ENCODE peak calls at places on chromosome 3, in six cellular contexts. Z, F, W, I, Y and U are unnamed samples. For H3K4me1, the result is how much of the 10 kb centered on the place peaks cover.

GRCh38 chr3:183809209-183809608 is 16.2 kb downstream of the MAP6D1 start:
- DNase-seq in Z (no peak), F (no peak), W (no peak), I (no peak), Y (no peak), U (no peak)

GRCh38 chr3:37825744-37826143 is 35.9 kb upstream of the CTDSPL start:
- DNase-seq in Z (no peak), F (no peak), W (no peak), I (no peak), Y (no peak), U (no peak)

GRCh38 chr3:14471690-14472089 is 68.5 kb downstream of the GRIP2 start:
- DNase-seq in Z (no peak), F (no peak), W (no peak), I (no peak), Y (no peak), U (no peak)

GRCh38 chr3:195451373-195452000 is 8.7 kb upstream of the ACAP2 start:
- DNase-seq in Z (no peak), F (no peak), W (no peak), I (no peak), Y (no peak), U (no peak)

GRCh38 chr3:127629462-127630403 is 748 bp downstream of the PODXL2 start:
- DNase-seq in Z (no peak), F (peak), W (no peak), I (no peak), Y (no peak), U (peak)

GRCh38 chr3:195073866-195074860 is 196.8 kb downstream of the XXYLT1 start:
- DNase-seq in Z (no peak), F (peak), W (no peak), I (no peak), Y (peak), U (no peak)

GRCh38 chr3:153855772-153856171 is 265.4 kb upstream of the ARHGEF26 start:
- DNase-seq in Z (no peak), F (no peak), W (no peak), I (no peak), Y (no peak), U (no peak)

GRCh38 chr3:142608615-142609014 is 12.4 kb downstream of the PLS1 start:
- DNase-seq in Z (no peak), F (no peak), W (no peak), I (no peak), Y (no peak), U (no peak)

GRCh38 chr3:197285557-197285956 is 12.9 kb downstream of the DLG1 start:
- DNase-seq in Z (no peak), F (no peak), W (no peak), I (no peak), Y (no peak), U (no peak)

GRCh38 chr3:50603261-50604109 is 8.1 kb downstream of the CISH start:
- DNase-seq in Z (no peak), F (no peak), W (no peak), I (no peak), Y (no peak), U (peak)

GRCh38 chr3:50605901-50606326 is 5.7 kb downstream of the CISH start:
- DNase-seq in Z (no peak), F (no peak), W (no peak), I (no peak), Y (no peak), U (no peak)

GRCh38 chr3:50604628-50605588 is 6.7 kb downstream of the CISH start:
- DNase-seq in Z (no peak), F (no peak), W (no peak), I (no peak), Y (peak), U (no peak)

GRCh38 chr3:50602675-50603191 is 8.8 kb downstream of the CISH start:
- DNase-seq in Z (no peak), F (no peak), W (no peak), I (no peak), Y (no peak), U (no peak)

DNA sequence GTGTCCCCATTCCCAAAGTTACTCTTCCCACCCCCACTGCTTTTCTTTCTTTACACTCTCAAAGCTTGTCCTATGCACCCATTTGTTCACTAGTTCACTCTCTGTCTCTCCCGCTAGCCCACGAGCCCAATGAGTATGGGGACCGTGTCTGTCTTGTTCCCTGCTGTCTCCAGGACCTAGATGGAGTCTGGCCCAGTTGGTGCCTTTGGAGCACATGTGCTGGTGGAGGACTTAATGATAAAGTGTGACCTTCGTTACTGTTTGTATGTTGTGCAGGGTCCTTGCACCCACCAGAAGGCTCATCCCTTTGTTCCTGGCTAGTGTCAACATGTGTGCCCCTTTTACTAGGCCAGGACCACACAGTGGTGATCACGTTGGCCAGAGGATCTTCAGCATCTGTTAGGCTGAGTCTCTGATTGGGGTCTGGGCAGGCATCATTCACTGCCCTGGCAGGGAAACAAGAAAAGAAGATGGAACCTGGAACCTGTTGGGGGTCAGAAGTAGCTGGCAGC is 7.4 kb downstream of the CISH start:
- DNase-seq in Z (no peak), F (no peak), W (no peak), I (no peak), Y (no peak), U (no peak)
- H3K4me1 ChIP-seq in Z (under half), F (under half), W (half or more), I (under half), Y (under half), U (half or more)

DNA sequence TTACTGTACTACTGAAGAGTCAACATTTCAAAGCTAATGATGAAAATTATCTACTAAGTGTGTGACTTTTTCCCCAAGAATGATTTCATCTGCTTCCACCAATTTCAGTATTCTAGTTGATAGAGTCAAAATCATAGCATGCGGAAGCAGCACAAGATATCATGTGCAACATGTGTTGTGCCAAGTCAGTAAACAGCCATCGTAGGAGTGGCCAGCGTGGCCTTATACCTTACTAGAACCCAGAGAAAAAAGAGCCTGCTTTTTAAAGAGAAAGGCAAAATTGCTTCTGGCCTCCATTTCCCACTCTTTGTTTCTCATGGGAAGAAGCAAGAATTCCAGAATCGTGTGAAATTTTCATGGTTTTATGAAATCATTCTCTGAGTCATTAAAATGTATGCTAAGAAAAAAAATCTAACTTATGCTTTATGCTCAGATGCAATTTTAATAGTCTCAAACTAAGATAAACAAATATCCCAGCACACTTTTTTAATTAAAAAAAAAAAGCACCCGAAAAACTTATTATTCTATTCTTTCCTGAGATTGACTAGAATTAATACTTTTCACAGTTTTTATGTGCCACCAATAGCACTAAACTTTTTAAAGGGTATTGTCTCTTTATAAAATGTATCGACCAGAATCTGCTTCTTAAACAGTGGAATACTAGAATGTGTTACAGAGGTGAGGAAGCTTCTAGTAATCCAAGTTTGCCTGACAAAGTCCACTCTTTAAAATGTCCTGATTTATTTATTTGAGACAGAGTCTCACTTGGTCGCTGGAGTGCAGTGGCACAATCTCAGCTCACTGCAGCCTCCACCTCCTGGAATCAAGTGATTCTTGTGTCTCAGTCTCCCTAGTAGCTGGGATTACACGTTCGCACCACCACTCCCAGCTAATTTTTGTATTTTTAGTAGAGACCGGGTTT is 87.3 kb downstream of the MBNL1 start:
- DNase-seq in Z (no peak), F (no peak), W (no peak), I (no peak), Y (no peak), U (no peak)
- H3K4me3 ChIP-seq in Z (no peak), F (no peak), W (no peak), I (no peak), Y (no peak), U (no peak)

GRCh38 chr3:111787556-111788463 is 71.3 kb upstream of the PHLDB2 start:
- DNase-seq in Z (no peak), F (no peak), W (no peak), I (no peak), Y (no peak), U (no peak)
- H3K27ac ChIP-seq in Z (no peak), F (no peak), W (no peak), I (no peak), Y (no peak), U (no peak)

DNA sequence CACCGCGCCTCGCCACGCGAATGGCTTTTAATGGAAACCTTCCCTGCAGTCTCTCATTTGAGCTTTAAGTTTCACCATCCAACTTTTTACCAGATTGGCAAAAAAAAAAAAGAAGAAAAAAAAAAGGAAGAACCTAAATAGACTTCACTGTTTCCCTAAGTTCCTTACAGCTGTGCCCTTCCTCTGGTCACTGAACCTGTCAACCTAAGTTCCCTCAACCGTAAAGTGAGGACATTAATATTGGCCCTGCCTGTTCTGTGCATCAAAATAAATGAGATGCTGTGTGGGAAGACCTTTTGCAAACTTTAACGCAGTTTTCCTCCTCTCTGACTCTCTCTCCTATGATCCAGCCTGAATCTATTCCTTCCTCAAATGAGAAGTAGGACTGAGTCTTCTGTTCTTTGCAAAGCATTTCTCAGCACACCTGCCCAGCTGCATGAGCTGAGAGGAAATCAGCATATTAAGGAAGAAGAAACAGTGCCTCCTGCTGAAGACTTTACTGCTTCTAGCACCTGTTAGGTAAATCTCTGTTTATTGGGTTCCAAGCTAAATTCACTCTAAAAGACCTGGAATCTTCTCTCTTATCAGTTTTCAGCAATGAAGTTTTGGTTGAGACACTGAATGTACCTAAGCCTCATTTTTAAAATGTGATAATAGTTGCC is 99.6 kb upstream of the ETV5 start:
- DNase-seq in Z (no peak), F (no peak), W (no peak), I (no peak), Y (no peak), U (no peak)
- H3K4me1 ChIP-seq in Z (under half), F (under half), W (under half), I (under half), Y (under half), U (under half)

GRCh38 chr3:173894-174293 is 22.7 kb upstream of the CHL1 start:
- DNase-seq in Z (no peak), F (no peak), W (no peak), I (no peak), Y (no peak), U (no peak)
- H3K4me3 ChIP-seq in Z (no peak), F (no peak), W (no peak), I (no peak), Y (no peak), U (no peak)

DNA sequence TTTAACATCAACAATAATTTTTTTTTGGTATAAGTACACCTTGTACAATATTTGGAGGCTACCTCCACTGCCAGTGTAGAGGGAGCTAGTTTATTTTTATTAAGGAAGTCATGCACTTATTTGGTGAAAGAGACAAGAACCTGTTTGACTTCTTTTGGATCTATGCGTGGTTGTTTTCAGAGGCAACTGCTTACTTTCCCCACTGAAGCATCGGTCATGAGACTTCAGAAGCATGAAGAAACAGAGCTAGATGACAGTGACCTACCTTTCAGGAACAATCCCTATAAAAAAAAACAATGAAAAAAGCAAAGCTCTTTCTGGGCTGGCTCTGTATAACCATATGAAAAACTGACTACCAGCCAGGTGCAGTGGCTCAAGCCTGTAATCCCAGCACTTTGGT is 20.0 kb upstream of the ZNF148 start:
- DNase-seq in Z (no peak), F (no peak), W (no peak), I (no peak), Y (no peak), U (no peak)
- H3K27ac ChIP-seq in Z (no peak), F (no peak), W (no peak), I (no peak), Y (no peak), U (no peak)

GRCh38 chr3:177550667-177551066 is 353.4 kb upstream of the TBL1XR1 start:
- DNase-seq in Z (no peak), F (no peak), W (no peak), I (no peak), Y (no peak), U (no peak)
- H3K4me1 ChIP-seq in Z (under half), F (under half), W (under half), I (under half), Y (under half), U (half or more)

DNA sequence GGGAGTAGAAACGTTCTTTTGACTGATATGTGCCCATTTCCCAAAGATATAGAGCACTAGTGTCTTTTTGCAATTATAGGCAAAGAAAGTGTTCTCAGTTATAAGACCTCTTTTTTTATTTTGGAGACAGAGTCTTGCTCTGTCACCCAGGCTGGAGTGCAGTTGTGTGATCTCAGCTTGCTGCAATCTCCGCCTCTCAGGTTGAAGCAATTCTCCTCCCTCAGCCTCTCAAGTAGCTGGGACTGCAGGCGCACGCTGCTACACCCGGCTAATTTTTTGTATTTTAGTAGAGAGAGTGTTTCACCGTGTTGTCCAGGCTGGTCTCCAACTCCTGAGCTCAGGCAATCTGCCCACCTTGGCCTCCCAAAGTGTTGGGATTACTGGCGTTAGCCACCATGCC is 20.7 kb upstream of the ZNF639 start:
- DNase-seq in Z (no peak), F (no peak), W (no peak), I (no peak), Y (no peak), U (no peak)
- H3K4me3 ChIP-seq in Z (no peak), F (no peak), W (no peak), I (no peak), Y (no peak), U (no peak)

DNA sequence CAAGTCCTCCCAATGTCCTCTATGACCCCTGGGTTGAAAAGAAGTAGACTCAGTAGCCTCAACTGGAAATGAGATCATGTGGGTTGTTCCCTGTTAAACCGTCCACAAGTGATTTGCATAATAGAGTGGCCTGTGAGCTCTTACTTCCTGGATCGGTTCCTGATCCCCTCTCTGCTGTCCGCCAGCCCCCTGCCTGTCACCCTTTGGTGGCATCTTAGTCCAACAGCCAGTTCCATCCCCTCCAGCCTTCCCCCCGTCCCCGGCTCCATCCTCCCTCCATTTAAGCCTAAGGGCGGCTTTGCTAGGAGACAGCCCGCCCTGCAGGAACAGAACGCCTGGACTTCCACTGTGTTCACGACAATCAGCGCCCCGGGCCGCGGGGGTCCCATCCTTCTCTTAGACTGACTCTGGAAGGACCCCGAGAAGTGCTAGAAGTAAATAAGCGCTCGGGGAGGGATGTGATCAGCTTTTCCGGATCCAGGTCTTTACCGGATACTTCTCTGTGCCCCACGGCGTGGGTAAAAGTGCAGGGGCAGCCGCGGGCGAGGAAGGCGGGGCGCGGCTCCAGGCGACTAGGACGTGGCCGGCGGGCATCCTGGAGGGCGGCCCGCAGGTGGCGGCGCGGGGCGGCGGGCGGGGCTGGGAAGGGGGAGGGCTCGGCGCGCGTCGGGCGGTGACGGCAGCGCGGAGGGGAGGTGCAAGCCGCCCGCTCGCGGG is 51.2 kb upstream of the ULK4 start:
- DNase-seq in Z (peak), F (peak), W (peak), I (no peak), Y (peak), U (peak)
- H3K27ac ChIP-seq in Z (peak), F (peak), W (peak), I (no peak), Y (no peak), U (peak)